ENCODE peak calls at places on chromosome 3, in six cellular contexts. S is foreskin keratinocyte, N is ovary, B is mammary epithelial cell, V is H9, F is fibroblast of lung. D is an unnamed sample.

GRCh38 chr3:177491301-177492031 is 294.2 kb upstream of the TBL1XR1 start:
- DNase-seq in F (peak; percentile 49), S (no peak), N (no peak), V (no peak), B (peak; percentile 32), D (no peak)

GRCh38 chr3:194675081-194675640 is 3.2 kb upstream of the LSG1 start:
- DNase-seq in N (no peak), V (no peak), S (no peak), F (no peak), B (peak; percentile 56), D (no peak)

GRCh38 chr3:70127192-70127591 is 127.7 kb downstream of the SAMMSON start:
- DNase-seq in N (no peak), F (no peak), B (no peak), S (no peak), V (no peak), D (no peak)

GRCh38 chr3:37255990-37256308 is 81.6 kb upstream of the LRRFIP2 start:
- DNase-seq in B (no peak), S (no peak), N (no peak), F (no peak), V (no peak), D (no peak)

GRCh38 chr3:98322101-98322500 is 31.6 kb upstream of the OR5K4 start:
- DNase-seq in B (no peak), V (no peak), F (no peak), N (no peak), S (no peak), D (no peak)

GRCh38 chr3:172057059-172057458 is 17.7 kb downstream of the FNDC3B start:
- DNase-seq in F (no peak), N (no peak), V (no peak), S (no peak), B (no peak), D (no peak)

GRCh38 chr3:42746455-42747450 is 26.3 kb downstream of the CCDC13 start:
- DNase-seq in S (no peak), V (peak; percentile 22), N (peak; percentile 21), B (no peak), F (peak; percentile 81), D (no peak)

GRCh38 chr3:72031581-72031980 is 246.6 kb upstream of the PROK2 start:
- DNase-seq in V (no peak), F (peak; percentile 31), S (no peak), N (no peak), B (peak; percentile 79), D (no peak)

GRCh38 chr3:13829311-13829710 is 50.6 kb downstream of the WNT7A start:
- DNase-seq in V (no peak), F (no peak), N (no peak), S (no peak), B (no peak), D (no peak)
- H3K27me3 ChIP-seq in V (no peaks in the 10 kb centered on the region), F (no peaks in the 10 kb centered on the region), N (no peaks in the 10 kb centered on the region), S (no peaks in the 10 kb centered on the region), B (no peaks in the 10 kb centered on the region), D (no peaks in the 10 kb centered on the region)

DNA sequence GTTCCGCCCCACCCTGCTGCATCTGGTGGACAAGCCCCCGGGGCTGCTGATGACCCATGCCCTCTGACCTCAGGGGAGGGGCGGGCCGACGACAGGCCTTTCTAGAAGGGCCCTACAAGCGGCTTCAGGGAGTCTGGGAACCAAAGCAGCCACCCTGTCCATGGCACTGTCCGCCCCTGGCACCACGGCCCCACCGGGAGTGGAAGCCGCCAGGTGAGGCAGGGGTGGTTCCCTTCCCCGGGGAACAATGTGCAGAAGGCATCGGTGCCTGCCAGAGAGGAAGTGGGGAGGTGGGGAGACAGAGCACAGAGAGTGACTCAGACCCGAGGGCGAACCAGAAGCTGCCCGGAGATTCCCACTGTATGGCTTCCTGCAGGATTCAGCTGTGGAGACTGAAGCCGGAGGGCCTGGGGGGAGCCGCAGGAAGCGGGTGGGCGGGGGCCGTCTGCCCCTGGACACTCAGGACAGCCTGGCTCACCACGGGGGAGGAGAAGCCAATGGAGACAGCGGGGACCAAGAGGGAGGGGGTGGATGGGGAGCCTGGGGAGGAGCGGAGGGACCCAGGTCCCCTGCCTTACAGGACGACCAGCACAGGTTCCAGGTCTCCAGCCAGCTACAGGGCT is 134.0 kb downstream of the TPRA1 start:
- DNase-seq in N (peak; percentile 38), V (no peak), S (peak; percentile 76), F (no peak), B (peak; percentile 89), D (peak; percentile 23)
- H3K27me3 ChIP-seq in N (no peaks in the 10 kb centered on the region), V (peaks cover 12% of the 10 kb centered on the region), S (peaks cover 23% of the 10 kb centered on the region), F (peaks cover 11% of the 10 kb centered on the region), B (no peaks in the 10 kb centered on the region), D (peaks cover 36% of the 10 kb centered on the region)

GRCh38 chr3:127458698-127459097 is 131.8 kb downstream of the TPRA1 start:
- DNase-seq in B (no peak), N (peak; percentile 21), V (peak; percentile 85), S (no peak), F (no peak), D (no peak)
- H3K27me3 ChIP-seq in B (no peaks in the 10 kb centered on the region), N (no peaks in the 10 kb centered on the region), V (peaks cover 12% of the 10 kb centered on the region), S (peaks cover 21% of the 10 kb centered on the region), F (peaks cover 11% of the 10 kb centered on the region), D (peaks cover 30% of the 10 kb centered on the region)

GRCh38 chr3:139540686-139541085 is 1.1 kb upstream of the RBP1 start:
- DNase-seq in F (no peak), N (no peak), S (no peak), V (no peak), B (no peak), D (no peak)
- H3K27me3 ChIP-seq in F (peaks cover 2% of the 10 kb centered on the region), N (no peaks in the 10 kb centered on the region), S (no peaks in the 10 kb centered on the region), V (peaks cover 3% of the 10 kb centered on the region), B (no peaks in the 10 kb centered on the region), D (no peaks in the 10 kb centered on the region)

DNA sequence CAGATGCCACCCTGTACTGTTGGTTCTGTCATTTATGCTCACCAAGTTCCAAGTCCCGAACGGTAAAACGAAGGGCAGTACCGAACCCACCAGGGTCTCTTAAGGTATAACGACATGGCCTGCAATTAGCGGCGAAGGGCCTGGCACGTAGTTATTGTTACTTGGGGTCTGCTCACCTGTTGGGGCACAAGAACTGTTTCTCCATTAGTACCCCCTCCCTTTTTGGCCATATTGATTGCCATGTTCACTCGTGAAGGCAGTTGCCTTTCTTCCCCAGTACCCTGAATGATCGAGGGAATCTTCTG is 435 bp downstream of the IL17RB start:
- DNase-seq in B (no peak), V (no peak), N (no peak), S (no peak), F (no peak), D (no peak)
- H3K27me3 ChIP-seq in B (peaks cover 10% of the 10 kb centered on the region), V (peaks cover 9% of the 10 kb centered on the region), N (no peaks in the 10 kb centered on the region), S (peaks cover 61% of the 10 kb centered on the region), F (peaks cover 30% of the 10 kb centered on the region), D (no peaks in the 10 kb centered on the region)

GRCh38 chr3:186307594-186307993 is 54.4 kb downstream of the DGKG start:
- DNase-seq in S (no peak), F (peak; percentile 69), V (no peak), B (no peak), N (no peak), D (no peak)
- H3K27me3 ChIP-seq in S (peaks cover 52% of the 10 kb centered on the region), F (no peaks in the 10 kb centered on the region), V (no peaks in the 10 kb centered on the region), B (peaks cover 13% of the 10 kb centered on the region), N (no peaks in the 10 kb centered on the region), D (no peaks in the 10 kb centered on the region)

GRCh38 chr3:14885307-14885706 is 62.1 kb upstream of the NR2C2 start:
- DNase-seq in S (no peak), N (no peak), F (no peak), V (no peak), B (no peak), D (no peak)

GRCh38 chr3:14889188-14889587 is 58.2 kb upstream of the NR2C2 start:
- DNase-seq in V (no peak), S (no peak), F (no peak), N (no peak), B (no peak), D (no peak)

GRCh38 chr3:14884665-14885064 is 62.7 kb upstream of the NR2C2 start:
- DNase-seq in B (no peak), S (no peak), V (no peak), F (no peak), N (no peak), D (no peak)

GRCh38 chr3:14883226-14883625 is 64.2 kb upstream of the NR2C2 start:
- DNase-seq in F (no peak), N (no peak), V (no peak), B (no peak), S (no peak), D (no peak)

GRCh38 chr3:14886101-14886500 is 61.3 kb upstream of the NR2C2 start:
- DNase-seq in V (no peak), S (no peak), B (no peak), F (no peak), N (no peak), D (no peak)
- H3K27me3 ChIP-seq in V (no peaks in the 10 kb centered on the region), S (peaks cover 35% of the 10 kb centered on the region), B (no peaks in the 10 kb centered on the region), F (no peaks in the 10 kb centered on the region), N (no peaks in the 10 kb centered on the region), D (no peaks in the 10 kb centered on the region)

D was measured in adrenal gland.